ENCODE peak calls at places on chromosome 1, in six cellular contexts. N is GM23248, P is OCI-LY7, U is HCT116, J is hepatocyte, Y is PC-3. O is an unnamed sample.
A peak's percentile ranks its signal among the peaks of the same experiment; 100 is the strongest.

GRCh38 chr1:223724376-223724775 is 12.0 kb downstream of the CAPN2 start:
- DNase-seq in N (no peak), P (no peak), U (no peak), J (no peak), Y (no peak), O (no peak)

GRCh38 chr1:5856246-5856815 is 135.9 kb downstream of the NPHP4 start:
- DNase-seq in N (no peak), P (no peak), U (peak; percentile 4), J (no peak), Y (peak; percentile 42), O (no peak)

GRCh38 chr1:208242829-208243521 is 1.2 kb downstream of the PLXNA2 start:
- DNase-seq in N (peak; percentile 66), P (no peak), U (no peak), J (peak; percentile 77), Y (peak; percentile 68), O (peak; percentile 70)

GRCh38 chr1:165635329-165635728 is 4.3 kb downstream of the MGST3 start:
- DNase-seq in N (no peak), P (peak; percentile 68), U (no peak), J (no peak), Y (no peak), O (no peak)

GRCh38 chr1:64699327-64699726 is 45.5 kb upstream of the RAVER2 start:
- DNase-seq in N (no peak), P (no peak), U (no peak), J (no peak), Y (no peak), O (no peak)

GRCh38 chr1:85125891-85126290 is 74.9 kb downstream of the SYDE2 start:
- DNase-seq in N (no peak), P (no peak), U (no peak), J (no peak), Y (no peak), O (no peak)

GRCh38 chr1:205263580-205264190 is 35.9 kb downstream of the TMCC2 start:
- DNase-seq in N (peak; percentile 34), P (no peak), U (no peak), J (no peak), Y (no peak), O (no peak)

GRCh38 chr1:54516249-54516920 is 31.6 kb upstream of the ACOT11 start:
- DNase-seq in N (no peak), P (no peak), U (no peak), J (no peak), Y (peak; percentile 40), O (no peak)

GRCh38 chr1:55955237-55955636 is 624.1 kb downstream of the PLPP3 start:
- DNase-seq in N (peak; percentile 87), P (no peak), U (no peak), J (no peak), Y (peak; percentile 62), O (no peak)

GRCh38 chr1:15617874-15618684 is 821 bp downstream of the DDI2 start:
- DNase-seq in N (peak; percentile 50), P (peak; percentile 64), U (no peak), J (peak; percentile 56), Y (peak; percentile 75), O (peak; percentile 54)

GRCh38 chr1:169309178-169310166 is 58.1 kb downstream of the NME7 start:
- DNase-seq in N (no peak), P (no peak), U (no peak), J (no peak), Y (no peak), O (peak; percentile 57)

GRCh38 chr1:111990026-111990877 is 784 bp upstream of the KCND3 start:
- DNase-seq in N (peak; percentile 41), P (no peak), U (no peak), J (peak; percentile 29), Y (no peak), O (no peak)

GRCh38 chr1:79549191-79549590 is 542.7 kb upstream of the ADGRL4 start:
- DNase-seq in N (no peak), P (no peak), U (no peak), J (no peak), Y (no peak), O (no peak)

GRCh38 chr1:229596961-229597699 is 28.8 kb downstream of the TAF5L start:
- DNase-seq in N (peak; percentile 88), P (no peak), U (no peak), J (no peak), Y (no peak), O (no peak)

GRCh38 chr1:89112871-89113613 is 12.9 kb downstream of the GBP2 start:
- DNase-seq in N (no peak), P (no peak), U (no peak), J (no peak), Y (no peak), O (no peak)

GRCh38 chr1:230509281-230509977 is 83.3 kb upstream of the PGBD5 start:
- DNase-seq in N (peak; percentile 88), P (peak; percentile 11), U (no peak), J (peak; percentile 30), Y (no peak), O (peak; percentile 36)

DNA sequence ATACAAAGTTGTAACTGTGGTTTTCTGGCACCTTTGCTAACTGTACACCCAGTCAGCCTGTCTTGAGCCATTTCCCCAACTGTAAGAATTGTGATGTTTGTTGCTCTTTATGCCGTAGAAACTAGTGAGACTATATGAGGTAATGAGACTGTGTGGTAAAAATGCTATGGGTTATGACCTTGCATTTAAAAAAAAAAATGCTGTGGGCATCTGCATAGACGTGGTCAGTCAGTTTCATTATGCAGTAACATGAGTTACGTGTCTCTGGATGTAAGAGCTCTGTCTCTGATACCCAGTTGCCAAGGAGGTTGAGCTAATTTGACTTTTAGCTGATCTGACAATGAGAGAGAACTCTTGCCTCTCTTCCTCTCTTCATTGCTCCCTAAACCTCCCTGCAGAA is 80.6 kb upstream of the LAMC2 start:
- DNase-seq in N (peak; percentile 33), P (no peak), U (no peak), J (no peak), Y (no peak), O (no peak)
- H3K27ac ChIP-seq in N (peak overlapping the region; percentile 43), P (no peak overlapping the region), U (no peak overlapping the region), J (no peak overlapping the region), Y (no peak overlapping the region), O (no peak overlapping the region)

DNA sequence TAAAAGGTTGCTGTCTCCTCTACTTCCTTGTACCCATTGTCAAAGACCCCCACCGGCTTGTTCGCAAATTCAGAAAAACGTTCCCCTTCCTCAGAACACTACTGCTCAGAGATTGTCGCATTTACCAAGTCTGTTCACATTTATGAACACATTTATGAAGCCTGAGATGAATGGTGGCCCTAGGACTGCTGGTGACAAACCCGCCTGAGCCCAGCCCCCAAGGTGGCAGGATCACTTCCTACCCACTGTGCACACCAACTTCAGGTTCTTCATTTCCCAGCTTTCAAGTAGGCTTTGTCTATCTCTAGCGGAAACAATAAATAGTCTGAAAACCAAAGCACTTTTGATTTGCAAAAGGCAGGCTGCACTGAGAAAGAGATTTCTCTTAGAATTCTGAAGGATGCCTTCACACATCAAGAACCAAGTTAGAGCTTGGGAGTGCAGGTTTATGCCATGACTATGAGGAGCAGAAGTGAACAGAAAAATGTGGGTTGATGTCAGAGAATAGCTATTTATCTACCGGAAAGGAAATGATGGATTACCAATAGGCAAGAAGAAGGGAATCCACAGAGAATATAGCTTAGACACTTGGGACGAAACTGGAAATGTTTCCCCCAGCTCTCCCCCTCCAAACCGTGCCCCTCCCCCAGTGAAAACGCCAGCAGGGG is 200.5 kb downstream of the TOMM20 start:
- DNase-seq in N (peak; percentile 24), P (peak; percentile 21), U (no peak), J (no peak), Y (no peak), O (no peak)
- H3K9me2 ChIP-seq in N (no peaks in the 10 kb centered on the region), P (no peaks in the 10 kb centered on the region), U (no peaks in the 10 kb centered on the region), J (no peaks in the 10 kb centered on the region), Y (no peaks in the 10 kb centered on the region), O (no peaks in the 10 kb centered on the region)

DNA sequence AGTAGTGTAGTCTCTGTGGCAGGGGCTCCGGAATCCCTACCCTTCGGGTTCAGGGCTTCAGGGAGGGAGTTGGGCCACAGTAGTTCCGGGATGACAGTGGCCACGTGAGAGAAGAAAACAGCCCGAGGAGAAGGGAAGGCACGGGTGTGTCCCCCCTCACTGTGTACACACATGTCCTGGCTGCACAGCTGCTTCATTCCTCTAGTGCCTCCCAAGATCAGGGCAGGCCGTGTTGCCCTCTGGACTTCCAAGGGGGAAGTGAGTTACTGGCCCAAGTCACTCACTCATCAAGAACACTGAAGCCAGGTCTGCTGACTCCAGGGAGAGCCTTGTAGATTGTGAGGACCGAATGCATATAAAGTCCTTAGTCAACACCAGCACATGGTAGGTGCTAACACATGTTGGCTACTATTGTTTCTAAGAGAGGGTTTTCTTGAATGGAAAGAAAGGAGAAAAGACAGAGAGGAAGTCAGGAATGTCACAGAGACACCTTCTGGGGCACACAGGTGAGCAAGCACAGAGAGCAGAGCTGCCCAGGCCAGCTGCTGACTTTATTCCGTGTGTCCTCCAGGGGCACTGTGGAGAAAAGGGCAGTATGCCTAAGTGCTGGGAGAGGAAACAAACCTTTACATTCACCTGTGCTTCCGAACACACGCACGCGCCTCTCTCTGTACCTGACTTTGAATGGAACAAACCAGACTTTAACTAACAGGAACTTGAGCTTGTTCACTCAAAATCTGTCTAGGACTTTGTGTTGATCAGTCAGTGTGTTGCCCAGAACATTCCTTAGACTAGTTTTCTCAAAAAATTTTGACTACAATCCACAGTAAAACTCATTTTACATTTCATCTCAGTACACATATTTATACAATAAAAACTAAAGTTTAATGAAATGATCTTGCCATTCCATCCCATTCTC is 40.0 kb downstream of the LHX4 start:
- DNase-seq in N (peak; percentile 26), P (no peak), U (no peak), J (peak; percentile 71), Y (peak; percentile 52), O (peak; percentile 24)
- H3K27ac ChIP-seq in N (no peak overlapping the region), P (no peak overlapping the region), U (no peak overlapping the region), J (peak overlapping the region; percentile 79), Y (no peak overlapping the region), O (no peak overlapping the region)

GRCh38 chr1:110860174-110860573 is 12.8 kb upstream of the CD53 start:
- DNase-seq in N (no peak), P (no peak), U (no peak), J (no peak), Y (no peak), O (no peak)

GRCh38 chr1:110859062-110859461 is 13.9 kb upstream of the CD53 start:
- DNase-seq in N (no peak), P (no peak), U (no peak), J (no peak), Y (no peak), O (no peak)

GRCh38 chr1:110856410-110856809 is 16.5 kb upstream of the CD53 start:
- DNase-seq in N (no peak), P (no peak), U (no peak), J (no peak), Y (no peak), O (no peak)

DNA sequence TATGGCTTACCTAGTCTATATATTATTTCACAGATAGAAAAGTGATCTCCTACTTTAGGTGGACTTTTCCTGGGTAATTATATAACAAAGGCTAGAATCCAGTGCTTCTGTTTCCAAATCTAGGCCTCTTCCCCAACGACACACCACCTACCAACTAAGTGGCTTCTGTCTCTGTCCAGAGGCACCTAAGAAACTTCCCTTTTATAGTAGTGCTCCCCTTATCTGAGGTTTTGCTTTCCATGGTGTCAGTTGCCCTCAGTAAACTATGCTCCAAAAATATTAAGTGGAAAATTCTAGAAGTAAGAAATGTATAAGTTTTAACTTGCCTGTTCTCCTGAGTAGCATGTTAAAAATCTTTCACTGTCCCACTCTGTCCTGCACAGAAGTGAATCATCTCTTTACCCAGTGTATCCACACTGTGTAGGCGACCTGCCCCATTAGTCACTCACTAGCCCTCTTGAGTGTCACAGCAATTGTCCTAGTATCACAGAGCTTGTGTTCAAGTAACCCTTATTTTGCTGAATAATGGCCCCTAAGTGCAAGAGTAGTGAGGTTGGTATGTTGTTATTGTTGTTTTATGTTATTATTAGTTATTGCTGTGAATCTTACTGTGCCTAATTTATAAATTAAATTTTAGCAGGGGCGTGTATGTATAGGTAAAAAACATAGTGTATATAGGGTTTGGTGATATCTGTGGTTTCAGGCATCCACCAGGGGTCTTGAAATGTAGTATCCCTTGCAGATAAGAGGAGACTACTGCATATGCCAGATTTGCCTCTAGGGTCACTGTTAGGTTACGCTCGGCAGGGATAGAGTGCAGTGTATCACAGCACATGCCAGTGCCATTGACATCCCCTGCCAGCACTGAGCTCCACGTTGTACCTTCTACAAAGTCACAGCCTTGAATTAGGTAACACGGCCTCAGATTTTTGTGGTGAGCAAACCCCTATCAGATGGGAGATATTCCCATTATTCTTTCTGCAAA is 14.7 kb upstream of the CD53 start:
- DNase-seq in N (peak; percentile 18), P (no peak), U (no peak), J (no peak), Y (peak; percentile 39), O (no peak)
- H3K9me2 ChIP-seq in N (no peaks in the 10 kb centered on the region), P (no peaks in the 10 kb centered on the region), U (no peaks in the 10 kb centered on the region), J (no peaks in the 10 kb centered on the region), Y (no peaks in the 10 kb centered on the region), O (no peaks in the 10 kb centered on the region)